ENCODE peak calls at places on chromosomes 6 and 20, in nine cellular contexts. H, S, M, B, N, O, D, R and G are unnamed samples. For H3K27me3, the result is how much of the 10 kb centered on the place peaks cover.

GRCh38 chr6:165718486-165718885 is 55.4 kb upstream of the PDE10A start:
- DNase-seq in H (no peak), S (peak), M (no peak), B (no peak), N (no peak), O (no peak), D (no peak), R (no peak), G (no peak)

GRCh38 chr20:16351415-16351814 is 221.8 kb downstream of the KIF16B start:
- DNase-seq in H (no peak), S (no peak), M (no peak), B (no peak), N (no peak), O (no peak), D (no peak), R (no peak), G (no peak)

GRCh38 chr20:48742233-48742632 is 85.6 kb downstream of the PREX1 start:
- DNase-seq in H (no peak), S (no peak), M (no peak), B (no peak), N (no peak), O (no peak), D (no peak), R (no peak), G (no peak)

GRCh38 chr20:61728786-61729365 is 336.8 kb downstream of the TAF4 start:
- DNase-seq in H (no peak), S (no peak), M (no peak), B (no peak), N (no peak), O (no peak), D (no peak), R (no peak), G (no peak)

GRCh38 chr6:67748521-67748920 is 886.6 kb upstream of the ADGRB3 start:
- DNase-seq in H (no peak), S (no peak), M (no peak), B (no peak), N (no peak), O (no peak), D (no peak), R (no peak), G (no peak)

GRCh38 chr6:150030611-150031010 is 5.3 kb upstream of the RAET1L start:
- DNase-seq in H (no peak), S (no peak), M (no peak), B (no peak), N (no peak), O (no peak), D (no peak), R (no peak), G (no peak)

GRCh38 chr20:7302256-7302655 is 534.8 kb downstream of the BMP2 start:
- DNase-seq in H (no peak), S (no peak), M (no peak), B (no peak), N (no peak), O (no peak), D (no peak), R (no peak), G (no peak)

GRCh38 chr20:7744411-7744810 is 195.8 kb downstream of the HAO1 start:
- DNase-seq in H (no peak), S (peak), M (no peak), B (no peak), N (no peak), O (no peak), D (peak), R (no peak), G (no peak)

GRCh38 chr6:56359201-56359899 is 112.0 kb upstream of the COL21A1 start:
- DNase-seq in H (peak), S (peak), M (peak), B (peak), N (peak), O (peak), D (peak), R (peak), G (peak)

GRCh38 chr6:157991067-157991432 is 9.4 kb downstream of the SYNJ2 start:
- DNase-seq in H (no peak), S (no peak), M (no peak), B (no peak), N (no peak), O (peak), D (no peak), R (no peak), G (no peak)

GRCh38 chr6:116550796-116551195 is 2.8 kb upstream of the CALHM4 start:
- DNase-seq in H (no peak), S (no peak), M (no peak), B (no peak), N (no peak), O (no peak), D (no peak), R (no peak), G (no peak)

GRCh38 chr20:61829526-61829925 is 236.2 kb downstream of the TAF4 start:
- DNase-seq in H (no peak), S (no peak), M (no peak), B (no peak), N (no peak), O (no peak), D (no peak), R (no peak), G (no peak)

GRCh38 chr6:90401933-90402830 is 105.5 kb upstream of the BACH2 start:
- DNase-seq in H (no peak), S (no peak), M (no peak), B (no peak), N (no peak), O (no peak), D (no peak), R (no peak), G (no peak)

GRCh38 chr6:74596586-74596985 is 609.3 kb downstream of the COL12A1 start:
- DNase-seq in H (no peak), S (no peak), M (no peak), B (no peak), N (no peak), O (no peak), D (no peak), R (no peak), G (no peak)

GRCh38 chr6:134177753-134178229 is 125.4 kb upstream of the SLC2A12 start:
- DNase-seq in H (no peak), S (peak), M (no peak), B (no peak), N (no peak), O (no peak), D (peak), R (no peak), G (peak)

GRCh38 chr20:59774204-59774641 is 159.2 kb downstream of the SYCP2 start:
- DNase-seq in H (no peak), S (no peak), M (no peak), B (peak), N (no peak), O (peak), D (no peak), R (no peak), G (no peak)

GRCh38 chr6:158415666-158416065 is 103.4 kb downstream of the TULP4 start:
- DNase-seq in H (no peak), S (peak), M (no peak), B (no peak), N (no peak), O (no peak), D (no peak), R (no peak), G (no peak)

GRCh38 chr6:144093236-144093635 is 2.1 kb downstream of the SF3B5 start:
- DNase-seq in H (no peak), S (no peak), M (no peak), B (no peak), N (no peak), O (no peak), D (no peak), R (no peak), G (no peak)

GRCh38 chr20:46088409-46089075 is 1.2 kb downstream of the NCOA5 start:
- DNase-seq in H (no peak), S (peak), M (no peak), B (no peak), N (no peak), O (no peak), D (peak), R (no peak), G (no peak)

GRCh38 chr6:134678436-134678889 is 271.4 kb downstream of the ALDH8A1 start:
- DNase-seq in H (peak), S (peak), M (no peak), B (no peak), N (no peak), O (no peak), D (peak), R (no peak), G (peak)

GRCh38 chr20:44706371-44707258 is 8.6 kb upstream of the CCN5 start:
- DNase-seq in H (no peak), S (no peak), M (no peak), B (no peak), N (no peak), O (peak), D (no peak), R (no peak), G (no peak)

GRCh38 chr6:93447874-93448273 is 28.5 kb upstream of the EPHA7 start:
- DNase-seq in H (no peak), S (no peak), M (peak), B (no peak), N (no peak), O (no peak), D (no peak), R (no peak), G (no peak)

GRCh38 chr6:17656092-17656491 is 50.6 kb downstream of the NUP153 start:
- DNase-seq in H (no peak), S (peak), M (no peak), B (no peak), N (no peak), O (no peak), D (peak), R (no peak), G (no peak)

GRCh38 chr6:17648745-17649144 is 48.6 kb downstream of the FAM8A1 start:
- DNase-seq in H (no peak), S (no peak), M (no peak), B (no peak), N (no peak), O (no peak), D (no peak), R (no peak), G (no peak)

GRCh38 chr6:17650910-17651309 is 50.8 kb downstream of the FAM8A1 start:
- DNase-seq in H (no peak), S (no peak), M (no peak), B (no peak), N (no peak), O (no peak), D (no peak), R (no peak), G (no peak)

GRCh38 chr6:17656644-17657043 is 50.1 kb downstream of the NUP153 start:
- DNase-seq in H (no peak), S (peak), M (no peak), B (no peak), N (no peak), O (no peak), D (no peak), R (no peak), G (no peak)

DNA sequence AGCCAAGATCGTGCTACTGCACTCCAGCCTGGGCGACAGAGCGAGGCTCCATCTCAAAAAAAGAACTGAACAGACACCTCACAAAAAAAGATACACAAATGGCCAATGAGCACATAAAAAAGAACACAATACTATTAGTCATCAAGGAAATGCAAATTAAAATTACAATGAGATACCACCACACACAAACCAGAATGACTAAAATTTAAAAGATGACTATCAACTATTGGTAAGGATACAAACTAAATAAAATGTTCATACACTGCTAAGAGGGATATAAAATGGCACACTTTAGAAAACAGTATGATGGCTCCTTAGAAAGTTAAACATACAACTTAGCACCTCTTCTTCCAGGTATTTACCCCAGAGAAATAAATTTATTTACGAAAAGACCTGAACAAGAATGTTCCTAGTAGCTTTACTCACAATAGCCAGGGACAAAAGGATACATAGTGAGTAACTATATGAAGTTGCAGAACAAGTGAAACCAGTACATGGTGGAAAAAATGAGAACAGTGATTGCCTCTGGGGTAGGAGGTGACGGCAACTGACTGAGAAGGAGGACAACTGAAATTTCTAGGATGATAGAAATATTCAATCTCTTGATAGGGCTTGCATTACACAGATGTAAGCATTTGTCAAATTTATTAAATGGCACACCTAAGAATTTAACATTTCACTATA is 53.2 kb downstream of the FAM8A1 start:
- DNase-seq in H (no peak), S (no peak), M (no peak), B (no peak), N (no peak), O (no peak), D (no peak), R (no peak), G (no peak)
- H3K27me3 ChIP-seq in H (under half), S (under half), M (under half), B (under half), N (under half), O (under half), D (under half), R (under half), G (under half)

DNA sequence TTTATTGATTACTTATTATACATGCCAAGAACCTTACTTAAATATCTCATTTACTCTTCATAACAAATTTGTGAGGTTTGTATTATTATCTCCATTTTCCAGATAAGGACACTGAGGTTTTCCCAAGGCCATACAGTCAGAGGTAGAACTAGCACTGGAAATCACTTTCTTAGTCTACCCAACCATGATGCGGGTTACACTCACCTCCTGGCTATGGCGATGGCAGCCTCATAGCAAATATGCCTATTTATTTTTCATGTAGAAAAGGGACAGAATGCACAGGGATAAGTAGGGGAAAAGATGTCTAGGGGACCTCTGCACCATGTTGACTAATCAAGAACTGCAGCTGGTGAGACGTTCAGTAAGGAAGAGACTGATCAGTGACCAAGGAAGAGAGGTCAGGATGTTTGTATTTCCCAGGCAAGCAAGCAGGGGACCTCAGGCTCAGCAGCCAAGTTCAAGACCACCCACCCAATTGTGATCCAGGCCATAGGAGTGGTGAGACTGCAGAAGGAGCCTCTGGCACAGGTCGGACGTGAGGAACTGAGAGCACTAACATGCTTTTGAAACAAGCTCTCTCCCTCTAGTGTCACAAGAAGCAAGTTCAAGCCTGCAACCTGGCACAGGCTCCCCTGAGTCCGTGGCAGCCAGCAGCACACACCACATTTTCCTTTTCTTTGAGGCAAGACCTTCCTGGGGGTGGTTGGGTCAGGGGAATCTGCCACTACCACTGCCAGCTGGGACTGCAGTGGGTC is 97.8 kb downstream of the GMPR start:
- DNase-seq in H (no peak), S (no peak), M (no peak), B (no peak), N (no peak), O (no peak), D (no peak), R (no peak), G (no peak)
- TF ChIP-seq CTCF in H (no peak), S (no peak), M (peak), B (no peak), N (no peak), O (no peak), D (no peak), R (peak), G (no peak)

GRCh38 chr6:10418361-10418861 is 3.5 kb upstream of the TFAP2A start:
- DNase-seq in H (no peak), S (no peak), M (no peak), B (no peak), N (no peak), O (no peak), D (no peak), R (no peak), G (no peak)

GRCh38 chr6:10418862-10419748 is 4.2 kb upstream of the TFAP2A start:
- DNase-seq in H (no peak), S (no peak), M (peak), B (peak), N (no peak), O (no peak), D (peak), R (peak), G (no peak)

GRCh38 chr6:10421508-10422281 is 6.8 kb upstream of the TFAP2A start:
- DNase-seq in H (no peak), S (no peak), M (no peak), B (no peak), N (no peak), O (no peak), D (no peak), R (no peak), G (no peak)

GRCh38 chr6:10420546-10421507 is 6.0 kb upstream of the TFAP2A start:
- DNase-seq in H (no peak), S (no peak), M (peak), B (no peak), N (no peak), O (no peak), D (peak), R (no peak), G (no peak)

GRCh38 chr6:10419749-10420545 is 5.1 kb upstream of the TFAP2A start:
- DNase-seq in H (no peak), S (no peak), M (no peak), B (peak), N (no peak), O (no peak), D (no peak), R (no peak), G (no peak)
- H3K27me3 ChIP-seq in H (half or more), S (half or more), M (half or more), B (under half), N (half or more), O (half or more), D (half or more), R (under half), G (half or more)

GRCh38 chr6:106688177-106688951 is 59.0 kb downstream of the QRSL1 start:
- DNase-seq in H (no peak), S (no peak), M (no peak), B (no peak), N (no peak), O (no peak), D (no peak), R (no peak), G (no peak)
- TF ChIP-seq CTCF in H (no peak), S (no peak), M (no peak), B (no peak), N (no peak), O (no peak), D (no peak), R (peak), G (no peak)

GRCh38 chr6:1619666-1620503 is 10.2 kb downstream of the FOXC1 start:
- DNase-seq in H (no peak), S (no peak), M (no peak), B (no peak), N (no peak), O (peak), D (no peak), R (no peak), G (no peak)

GRCh38 chr6:1622220-1622841 is 12.6 kb downstream of the FOXC1 start:
- DNase-seq in H (no peak), S (no peak), M (no peak), B (no peak), N (no peak), O (peak), D (no peak), R (no peak), G (no peak)

GRCh38 chr6:1619106-1619665 is 9.5 kb downstream of the FOXC1 start:
- DNase-seq in H (no peak), S (no peak), M (no peak), B (no peak), N (no peak), O (peak), D (no peak), R (no peak), G (no peak)

GRCh38 chr6:1621328-1621701 is 11.6 kb downstream of the FOXC1 start:
- DNase-seq in H (no peak), S (no peak), M (no peak), B (no peak), N (no peak), O (peak), D (no peak), R (no peak), G (no peak)

DNA sequence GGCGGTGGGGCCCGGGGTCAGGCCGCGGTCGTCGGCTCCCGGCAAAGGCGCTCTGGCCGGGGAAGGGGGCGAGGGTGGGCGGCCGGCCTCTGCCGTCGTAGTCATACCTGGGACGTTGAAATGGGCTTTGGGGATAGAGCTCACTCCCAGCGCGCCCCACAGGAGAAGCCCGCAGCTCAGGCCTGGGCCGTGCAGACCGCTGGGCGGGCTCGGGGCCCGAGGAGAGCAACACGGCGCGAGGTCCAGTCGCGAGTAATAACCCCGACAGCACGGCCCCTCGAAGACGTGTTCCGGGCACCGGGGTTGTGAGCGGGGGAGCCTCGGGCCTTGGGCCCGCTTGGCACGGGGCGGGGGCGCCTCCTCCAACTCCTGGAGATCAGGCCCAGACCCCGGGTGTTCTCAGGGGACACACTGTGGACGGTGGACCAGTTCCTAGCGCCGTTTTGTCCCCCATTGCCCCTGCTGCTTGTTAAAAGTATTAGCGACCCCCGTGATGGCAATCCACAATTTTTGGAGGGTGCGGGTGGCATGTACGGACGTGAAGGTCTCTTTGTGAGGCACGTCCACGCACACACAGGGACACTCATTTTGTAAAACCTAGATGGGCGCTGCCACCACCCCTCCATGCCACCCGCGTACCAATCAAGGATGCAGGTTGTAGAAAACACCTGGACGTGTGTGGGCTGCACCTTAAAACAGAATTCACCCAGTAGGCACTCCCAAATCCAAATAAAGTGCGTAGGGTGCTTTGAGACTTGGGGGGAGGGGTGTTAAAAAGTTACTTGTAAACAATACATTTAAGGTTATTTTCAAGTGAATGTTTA is 11.0 kb downstream of the FOXC1 start:
- DNase-seq in H (no peak), S (no peak), M (no peak), B (no peak), N (no peak), O (peak), D (no peak), R (no peak), G (no peak)
- H3K27me3 ChIP-seq in H (under half), S (half or more), M (under half), B (under half), N (under half), O (under half), D (half or more), R (under half), G (under half)